ENCODE peak calls at places on chromosomes 6 and 20, in seven cellular contexts. B is right lobe of liver; P is fibroblast of lung; F is effector memory CD4-positive, alpha-beta T cell; G is mammary epithelial cell; H is psoas muscle; W is pancreas. N is an unnamed sample. For H3K27me3 and H3K4me1, the result is how much of the 10 kb centered on the place peaks cover.

GRCh38 chr6:28167068-28167467 is 25.4 kb downstream of the ZKSCAN8 start:
- DNase-seq in B (no peak), P (peak), F (no peak), G (peak), H (no peak), W (no peak), N (no peak)

GRCh38 chr6:166244353-166245045 is 63.7 kb downstream of the PRR18 start:
- DNase-seq in B (no peak), P (no peak), F (no peak), G (no peak), H (no peak), W (no peak), N (no peak)

GRCh38 chr20:32960222-32960518 is 44.1 kb downstream of the SUN5 start:
- DNase-seq in B (no peak), P (no peak), F (no peak), G (no peak), H (no peak), W (no peak), N (no peak)

GRCh38 chr20:1472556-1473243 is 6.1 kb upstream of the NSFL1C start:
- DNase-seq in B (no peak), P (no peak), F (no peak), G (no peak), H (no peak), W (no peak), N (no peak)

GRCh38 chr6:170253910-170254269 is 37.0 kb downstream of the DLL1 start:
- DNase-seq in B (no peak), P (no peak), F (no peak), G (no peak), H (no peak), W (no peak), N (no peak)

GRCh38 chr6:119310486-119311036 is 39.0 kb downstream of the MAN1A1 start:
- DNase-seq in B (no peak), P (peak), F (no peak), G (no peak), H (no peak), W (no peak), N (no peak)

GRCh38 chr6:155316419-155316818 is 2.1 kb upstream of the TFB1M start:
- DNase-seq in B (no peak), P (no peak), F (no peak), G (no peak), H (no peak), W (no peak), N (no peak)

GRCh38 chr20:63397946-63398450 is 36.8 kb upstream of the CHRNA4 start:
- DNase-seq in B (no peak), P (no peak), F (no peak), G (no peak), H (no peak), W (no peak), N (no peak)

GRCh38 chr6:145895802-145896201 is 68.4 kb downstream of the SHPRH start:
- DNase-seq in B (no peak), P (peak), F (no peak), G (no peak), H (no peak), W (no peak), N (no peak)

GRCh38 chr6:26270121-26270861 is 94.7 kb upstream of the BTN3A2 start:
- DNase-seq in B (no peak), P (no peak), F (no peak), G (no peak), H (no peak), W (no peak), N (no peak)

GRCh38 chr20:31824554-31825313 is 5.6 kb downstream of the MYLK2 start:
- DNase-seq in B (no peak), P (no peak), F (no peak), G (no peak), H (no peak), W (no peak), N (peak)

GRCh38 chr20:22412977-22413868 is 171.1 kb downstream of the FOXA2 start:
- DNase-seq in B (no peak), P (no peak), F (no peak), G (no peak), H (no peak), W (no peak), N (no peak)

GRCh38 chr6:299050-299980 is 7.0 kb downstream of the DUSP22 start:
- DNase-seq in B (no peak), P (peak), F (no peak), G (no peak), H (no peak), W (peak), N (no peak)

GRCh38 chr6:147141690-147142308 is 62.4 kb upstream of the STXBP5 start:
- DNase-seq in B (no peak), P (peak), F (no peak), G (peak), H (no peak), W (no peak), N (no peak)

GRCh38 chr6:122007366-122007765 is 392.1 kb upstream of the HSF2 start:
- DNase-seq in B (no peak), P (peak), F (no peak), G (no peak), H (no peak), W (no peak), N (no peak)

GRCh38 chr20:32343438-32343837 is 14.7 kb upstream of the ASXL1 start:
- DNase-seq in B (no peak), P (peak), F (no peak), G (peak), H (no peak), W (no peak), N (no peak)

GRCh38 chr20:22794200-22794599 is 209.8 kb upstream of the FOXA2 start:
- DNase-seq in B (no peak), P (no peak), F (no peak), G (peak), H (no peak), W (no peak), N (no peak)

GRCh38 chr6:26524722-26525360 is 13.3 kb upstream of the HMGN4 start:
- DNase-seq in B (no peak), P (no peak), F (no peak), G (no peak), H (no peak), W (no peak), N (no peak)

GRCh38 chr6:90113389-90113788 is 183.3 kb downstream of the BACH2 start:
- DNase-seq in B (no peak), P (no peak), F (no peak), G (no peak), H (no peak), W (no peak), N (no peak)
- H3K27me3 ChIP-seq in B (under half), P (under half), F (under half), G (under half), H (under half), W (under half), N (under half)

DNA sequence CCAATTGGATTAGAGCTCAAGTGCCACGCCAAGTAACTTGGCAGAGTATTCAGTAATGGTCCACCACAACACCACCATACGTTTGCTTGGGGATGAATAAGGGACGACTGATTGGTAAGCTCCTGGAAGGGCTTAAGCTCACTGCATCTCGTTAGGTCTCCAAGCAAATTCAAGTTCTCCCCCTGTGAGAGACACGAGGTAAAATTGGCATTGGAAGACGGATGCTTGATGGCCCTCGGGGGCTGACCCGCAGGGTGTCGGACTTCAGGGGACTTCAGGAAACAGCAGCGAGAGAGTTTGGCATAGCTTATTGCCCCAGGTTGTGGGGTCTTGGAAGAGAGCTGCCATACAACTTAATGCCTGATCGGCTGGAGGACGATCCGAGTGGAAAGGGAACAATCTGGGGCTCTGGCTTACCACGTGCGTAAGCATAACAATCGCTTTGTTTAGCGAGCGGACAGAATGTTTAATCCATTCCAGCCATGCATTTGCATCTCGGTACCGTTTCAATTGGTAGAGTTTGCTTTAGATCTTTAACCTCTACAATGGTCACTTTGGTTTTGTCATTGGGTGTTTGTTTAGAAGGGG is 4.8 kb upstream of the ZNFX1 start:
- DNase-seq in B (no peak), P (no peak), F (no peak), G (no peak), H (no peak), W (no peak), N (no peak)
- H3K4me1 ChIP-seq in B (under half), P (under half), F (under half), G (half or more), H (under half), W (under half), N (under half)

DNA sequence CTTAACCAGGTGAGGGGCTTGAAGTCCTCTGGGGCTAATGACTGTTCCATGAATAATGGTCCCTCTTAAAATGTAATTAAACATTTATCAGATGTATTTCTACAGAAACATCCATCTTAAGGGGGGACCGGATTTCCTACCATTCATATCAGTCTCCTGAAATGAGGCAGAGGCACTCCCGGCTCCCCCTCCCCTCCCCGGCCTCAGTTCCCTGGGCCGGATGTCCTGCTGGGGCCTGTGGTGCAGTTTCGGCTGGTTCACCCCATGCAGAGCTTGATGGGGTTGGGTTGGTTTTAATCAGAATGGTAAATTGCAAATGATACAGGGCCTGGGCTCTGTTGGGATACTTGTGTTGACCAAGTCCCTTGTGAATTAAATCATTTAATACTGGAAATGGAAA is 349.4 kb downstream of the PREX1 start:
- DNase-seq in B (no peak), P (no peak), F (no peak), G (no peak), H (no peak), W (no peak), N (no peak)
- H3K27me3 ChIP-seq in B (under half), P (under half), F (under half), G (under half), H (under half), W (under half), N (under half)

GRCh38 chr20:50528129-50528528 is 17.9 kb downstream of the PTPN1 start:
- DNase-seq in B (no peak), P (no peak), F (no peak), G (no peak), H (no peak), W (no peak), N (no peak)
- H3K4me1 ChIP-seq in B (under half), P (under half), F (under half), G (under half), H (half or more), W (under half), N (half or more)

GRCh38 chr20:37158248-37158647 is 20.9 kb upstream of the RPN2 start:
- DNase-seq in B (no peak), P (no peak), F (no peak), G (no peak), H (no peak), W (no peak), N (no peak)
- H3K27me3 ChIP-seq in B (under half), P (under half), F (under half), G (under half), H (under half), W (under half), N (under half)

GRCh38 chr6:90687751-90688380 is 101.0 kb upstream of the MAP3K7 start:
- DNase-seq in B (no peak), P (no peak), F (no peak), G (peak), H (no peak), W (no peak), N (no peak)
- H3K4me1 ChIP-seq in B (under half), P (under half), F (under half), G (under half), H (under half), W (under half), N (under half)

GRCh38 chr20:59630526-59630925 is 26.2 kb downstream of the PHACTR3 start:
- DNase-seq in B (no peak), P (no peak), F (no peak), G (no peak), H (no peak), W (no peak), N (no peak)

GRCh38 chr20:59633646-59634045 is 29.3 kb downstream of the PHACTR3 start:
- DNase-seq in B (no peak), P (no peak), F (no peak), G (no peak), H (no peak), W (no peak), N (no peak)

GRCh38 chr20:59631751-59632380 is 27.5 kb downstream of the PHACTR3 start:
- DNase-seq in B (no peak), P (no peak), F (no peak), G (no peak), H (no peak), W (no peak), N (no peak)

GRCh38 chr20:59634435-59635005 is 30.2 kb downstream of the PHACTR3 start:
- DNase-seq in B (no peak), P (no peak), F (no peak), G (no peak), H (no peak), W (no peak), N (no peak)

DNA sequence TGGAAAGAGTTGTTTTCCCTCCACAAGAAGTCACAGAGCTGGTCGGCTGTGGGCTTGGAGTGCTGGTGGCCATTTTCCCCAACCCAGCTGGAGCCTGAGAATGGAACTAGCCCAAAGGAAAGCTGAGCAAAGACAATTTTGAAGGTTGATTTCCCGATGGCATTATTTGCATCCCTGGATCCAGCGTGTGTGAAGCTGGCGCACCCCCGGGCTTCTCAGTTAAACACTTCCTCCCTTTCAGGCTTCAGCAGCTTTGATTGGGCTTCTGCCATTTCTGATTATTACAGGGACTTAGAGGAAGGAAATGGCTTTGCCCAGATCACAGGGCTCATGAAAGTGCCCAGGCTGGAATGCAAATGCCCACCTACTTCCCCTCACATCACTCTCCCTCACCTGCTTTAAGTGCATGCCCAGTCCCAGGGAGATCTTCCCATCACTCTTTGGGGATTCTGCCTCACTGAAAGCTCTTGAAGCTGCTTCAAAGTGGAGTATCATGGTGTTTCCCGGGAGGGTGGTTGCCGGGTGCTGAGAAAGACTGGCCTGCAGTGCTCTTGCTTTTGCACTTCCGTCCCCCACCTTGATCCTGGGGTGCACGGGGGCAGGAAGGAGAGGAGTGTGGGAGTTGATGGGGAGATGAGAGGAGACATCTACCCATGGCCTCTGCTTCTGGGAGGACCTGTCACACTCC is 28.2 kb downstream of the PHACTR3 start:
- DNase-seq in B (no peak), P (no peak), F (no peak), G (no peak), H (no peak), W (no peak), N (no peak)
- H3K27me3 ChIP-seq in B (under half), P (under half), F (under half), G (under half), H (under half), W (under half), N (under half)

DNA sequence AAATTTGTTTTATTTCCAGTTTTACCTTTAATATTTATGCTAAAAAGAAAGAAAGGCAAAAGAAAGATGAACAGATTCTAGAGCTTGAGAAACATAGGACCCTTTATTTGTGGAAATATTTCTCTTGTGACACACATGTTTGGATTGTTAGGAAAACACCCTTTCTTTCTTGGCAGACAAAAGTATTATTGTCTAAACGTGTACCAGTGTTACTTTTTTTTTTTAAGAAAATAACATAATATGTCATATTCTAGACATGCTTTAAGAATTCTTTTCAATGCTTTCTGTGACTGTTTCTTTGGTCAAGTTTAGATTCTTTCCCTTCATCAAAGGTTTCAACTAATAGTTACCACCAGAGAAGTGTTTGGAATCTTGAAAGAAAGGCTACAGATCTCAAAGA is 183.4 kb upstream of the CNR1 start:
- DNase-seq in B (no peak), P (no peak), F (no peak), G (peak), H (no peak), W (no peak), N (no peak)
- H3K4me1 ChIP-seq in B (under half), P (under half), F (under half), G (under half), H (under half), W (under half), N (under half)

N was measured in upper lobe of right lung.